ENCODE peak calls at places on chromosomes 4 and X, in seven cellular contexts. B, X, U, R, A, D and Q are unnamed samples. For H3K27me3, the result is how much of the 10 kb centered on the place peaks cover.

GRCh38 chrX:124325732-124326131 is 6.7 kb upstream of the TEX13D start:
- DNase-seq in B (no peak), X (no peak), U (no peak), R (no peak), A (no peak), D (no peak), Q (no peak)

GRCh38 chrX:32408389-32408788 is 803.0 kb downstream of the DMD start:
- DNase-seq in B (peak), X (peak), U (no peak), R (peak), A (no peak), D (no peak), Q (no peak)

GRCh38 chrX:134933911-134934310 is 56.9 kb upstream of the SMIM10 start:
- DNase-seq in B (no peak), X (no peak), U (no peak), R (no peak), A (no peak), D (no peak), Q (no peak)

GRCh38 chr4:93888308-93888707 is 59.8 kb downstream of the ATOH1 start:
- DNase-seq in B (no peak), X (no peak), U (no peak), R (no peak), A (no peak), D (no peak), Q (no peak)

GRCh38 chr4:74777531-74777930 is 16.8 kb downstream of the BTC start:
- DNase-seq in B (no peak), X (no peak), U (no peak), R (no peak), A (no peak), D (no peak), Q (no peak)

GRCh38 chr4:151276787-151277557 is at the start of gene PRSS48:
- DNase-seq in B (peak), X (peak), U (peak), R (peak), A (peak), D (peak), Q (peak)

GRCh38 chrX:10900585-10901289 is 210.4 kb upstream of the HCCS start:
- DNase-seq in B (no peak), X (no peak), U (no peak), R (peak), A (peak), D (no peak), Q (no peak)

GRCh38 chr4:169254546-169254983 is 16.2 kb downstream of the SH3RF1 start:
- DNase-seq in B (no peak), X (no peak), U (peak), R (peak), A (no peak), D (no peak), Q (no peak)

GRCh38 chr4:117549624-117550023 is 464.2 kb upstream of the TRAM1L1 start:
- DNase-seq in B (no peak), X (no peak), U (no peak), R (peak), A (no peak), D (no peak), Q (no peak)

GRCh38 chrX:16671005-16671404 is 21.0 kb downstream of the S100G start:
- DNase-seq in B (peak), X (peak), U (peak), R (peak), A (no peak), D (no peak), Q (no peak)

GRCh38 chr4:82761249-82761648 is 37.3 kb downstream of the SCD5 start:
- DNase-seq in B (no peak), X (peak), U (no peak), R (no peak), A (no peak), D (no peak), Q (no peak)

GRCh38 chrX:12360991-12361598 is 222.8 kb downstream of the FRMPD4 start:
- DNase-seq in B (no peak), X (no peak), U (no peak), R (no peak), A (no peak), D (no peak), Q (no peak)

GRCh38 chrX:139058831-139059495 is 347.4 kb upstream of the FGF13 start:
- DNase-seq in B (no peak), X (no peak), U (no peak), R (no peak), A (no peak), D (no peak), Q (no peak)

GRCh38 chrX:9530848-9531274 is 66.0 kb downstream of the TBL1X start:
- DNase-seq in B (peak), X (peak), U (peak), R (peak), A (peak), D (peak), Q (peak)

GRCh38 chr4:176735300-176735699 is 57.4 kb downstream of the VEGFC start:
- DNase-seq in B (no peak), X (no peak), U (no peak), R (peak), A (no peak), D (no peak), Q (no peak)

GRCh38 chr4:36256398-36256828 is 12.1 kb upstream of the ARAP2 start:
- DNase-seq in B (no peak), X (no peak), U (no peak), R (no peak), A (no peak), D (no peak), Q (no peak)

GRCh38 chr4:59553739-59554126 is 1646.4 kb upstream of the ADGRL3 start:
- DNase-seq in B (no peak), X (no peak), U (no peak), R (peak), A (no peak), D (no peak), Q (no peak)

GRCh38 chr4:114180481-114180880 is 201.0 kb upstream of the ARSJ start:
- DNase-seq in B (peak), X (peak), U (peak), R (peak), A (peak), D (peak), Q (no peak)

GRCh38 chr4:124202106-124202505 is 510.4 kb downstream of the ANKRD50 start:
- DNase-seq in B (no peak), X (no peak), U (peak), R (peak), A (no peak), D (no peak), Q (no peak)

GRCh38 chr4:53865031-53865430 is 199.4 kb downstream of the CHIC2 start:
- DNase-seq in B (no peak), X (peak), U (no peak), R (no peak), A (no peak), D (no peak), Q (no peak)

GRCh38 chr4:146975535-146975934 is 29.9 kb upstream of the TTC29 start:
- DNase-seq in B (no peak), X (no peak), U (no peak), R (peak), A (no peak), D (no peak), Q (no peak)

GRCh38 chr4:81605278-81605677 is 133.6 kb upstream of the RASGEF1B start:
- DNase-seq in B (no peak), X (no peak), U (no peak), R (no peak), A (no peak), D (no peak), Q (no peak)

GRCh38 chrX:123860506-123860840 is 620 bp downstream of the XIAP start:
- DNase-seq in B (no peak), X (no peak), U (peak), R (peak), A (peak), D (peak), Q (peak)

GRCh38 chr4:49000806-49001205 is 14.7 kb downstream of the CWH43 start:
- DNase-seq in B (no peak), X (no peak), U (no peak), R (no peak), A (no peak), D (no peak), Q (no peak)

GRCh38 chr4:128386761-128387599 is 99.4 kb upstream of the PGRMC2 start:
- DNase-seq in B (no peak), X (peak), U (peak), R (peak), A (peak), D (peak), Q (no peak)

GRCh38 chr4:122702939-122703338 is 29.6 kb upstream of the BBS12 start:
- DNase-seq in B (no peak), X (no peak), U (no peak), R (no peak), A (peak), D (no peak), Q (no peak)

GRCh38 chr4:122701061-122701460 is 31.4 kb upstream of the BBS12 start:
- DNase-seq in B (no peak), X (no peak), U (no peak), R (no peak), A (no peak), D (no peak), Q (no peak)

GRCh38 chr4:122700178-122700725 is 32.3 kb upstream of the BBS12 start:
- DNase-seq in B (no peak), X (peak), U (no peak), R (peak), A (peak), D (peak), Q (no peak)

GRCh38 chr4:122703868-122704267 is 28.6 kb upstream of the BBS12 start:
- DNase-seq in B (peak), X (peak), U (no peak), R (no peak), A (no peak), D (no peak), Q (no peak)

GRCh38 chr4:122701965-122702364 is 30.5 kb upstream of the BBS12 start:
- DNase-seq in B (no peak), X (no peak), U (no peak), R (no peak), A (no peak), D (no peak), Q (no peak)
- H3K27me3 ChIP-seq in B (under half), X (under half), U (under half), R (under half), A (under half), D (under half), Q (under half)

GRCh38 chrX:129957241-129958099 is 25.0 kb upstream of the BCORL1 start:
- DNase-seq in B (no peak), X (peak), U (peak), R (peak), A (no peak), D (peak), Q (no peak)

GRCh38 chrX:129956765-129957164 is 25.7 kb upstream of the BCORL1 start:
- DNase-seq in B (no peak), X (no peak), U (no peak), R (no peak), A (no peak), D (no peak), Q (no peak)

GRCh38 chrX:129959493-129959832 is 23.0 kb upstream of the BCORL1 start:
- DNase-seq in B (no peak), X (peak), U (no peak), R (peak), A (no peak), D (no peak), Q (no peak)

GRCh38 chrX:129961180-129962083 is 21.0 kb upstream of the BCORL1 start:
- DNase-seq in B (no peak), X (peak), U (no peak), R (peak), A (peak), D (peak), Q (peak)

DNA sequence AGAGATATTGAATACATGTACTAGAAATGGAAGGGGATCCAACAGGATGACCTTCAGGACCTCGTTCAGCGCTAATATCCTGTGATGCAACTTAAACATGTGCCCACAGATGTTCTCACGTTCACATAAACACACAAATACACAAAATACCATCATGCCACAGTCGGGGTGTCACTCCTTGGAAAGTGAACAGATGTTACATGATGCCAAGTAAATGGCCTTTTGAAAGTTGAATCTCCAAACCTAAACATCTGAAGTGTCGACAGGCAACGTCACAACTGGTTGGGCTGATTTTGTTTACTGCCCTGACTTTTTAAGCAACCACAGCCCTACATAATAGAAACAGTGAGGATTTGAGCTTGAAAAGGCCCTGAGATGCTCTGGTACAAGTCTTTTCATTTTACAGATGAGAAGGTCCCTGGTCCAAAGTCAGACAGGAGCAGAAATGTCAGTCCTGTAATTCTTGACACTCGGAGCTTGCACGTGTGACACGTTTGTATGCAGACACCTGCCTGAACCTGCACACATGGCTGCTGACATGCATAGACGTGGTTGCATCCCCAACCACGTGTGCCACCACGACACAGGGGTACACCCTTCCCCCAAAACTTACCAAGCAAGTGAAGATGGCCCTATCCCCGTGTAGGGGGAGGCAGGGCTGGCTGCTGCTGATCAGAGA is 23.5 kb upstream of the BCORL1 start:
- DNase-seq in B (no peak), X (no peak), U (no peak), R (peak), A (no peak), D (no peak), Q (no peak)
- H3K27me3 ChIP-seq in B (under half), X (half or more), U (under half), R (under half), A (under half), D (under half), Q (under half)

DNA sequence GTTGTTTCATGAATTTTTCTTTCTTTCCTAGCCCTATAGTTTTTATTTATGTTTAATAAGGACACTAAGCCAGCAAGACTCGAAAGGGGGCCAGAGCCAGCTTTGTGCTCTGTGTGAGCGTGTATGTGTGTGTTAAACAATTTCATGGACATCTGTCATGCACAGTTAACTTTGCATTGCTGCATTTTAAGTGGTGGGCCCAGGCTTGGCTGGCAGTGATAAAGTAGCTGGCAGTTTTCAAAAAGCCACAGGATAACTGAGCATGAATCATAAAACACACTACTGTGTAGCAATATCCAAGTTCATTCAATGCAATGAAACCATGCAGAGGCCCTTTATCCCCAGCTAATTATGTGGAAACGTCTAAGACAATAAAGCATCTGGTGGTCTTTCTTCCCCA is 133.0 kb downstream of the NKX6-1 start:
- DNase-seq in B (no peak), X (no peak), U (no peak), R (no peak), A (no peak), D (no peak), Q (no peak)
- H3K27me3 ChIP-seq in B (under half), X (under half), U (under half), R (under half), A (under half), D (under half), Q (under half)

DNA sequence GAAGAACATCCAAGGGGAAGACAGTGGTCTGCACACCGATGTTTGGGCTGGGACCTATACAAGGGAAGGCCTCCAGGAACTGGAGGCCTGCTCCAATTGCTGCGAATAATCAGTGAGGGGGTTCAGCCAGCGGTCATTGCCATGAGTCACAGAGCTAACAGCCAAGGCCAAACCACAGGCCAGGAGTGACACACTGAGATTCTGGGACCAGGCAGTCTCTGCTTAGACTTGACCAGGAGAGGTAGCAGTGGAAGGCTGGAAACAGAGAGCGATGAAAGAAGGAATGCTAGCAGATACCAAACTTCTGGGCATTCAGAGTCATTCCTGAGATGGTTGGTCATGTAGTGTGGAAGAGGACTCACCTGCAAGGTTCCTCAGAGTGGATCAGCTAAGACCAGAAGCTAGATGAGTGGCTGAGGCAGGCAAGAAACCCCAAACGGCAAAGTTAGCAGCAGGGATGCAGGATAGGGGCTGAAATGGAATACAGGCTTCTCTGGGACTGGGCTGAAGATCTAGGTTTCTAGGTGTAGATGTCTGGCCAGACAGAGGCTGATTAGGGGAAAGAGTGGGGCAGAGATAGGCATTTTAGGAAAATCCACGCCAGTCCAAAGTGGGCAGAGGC is 54.7 kb downstream of the CNGA2 start:
- DNase-seq in B (no peak), X (no peak), U (peak), R (no peak), A (no peak), D (peak), Q (no peak)
- H3K27me3 ChIP-seq in B (under half), X (under half), U (under half), R (half or more), A (under half), D (under half), Q (under half)

DNA sequence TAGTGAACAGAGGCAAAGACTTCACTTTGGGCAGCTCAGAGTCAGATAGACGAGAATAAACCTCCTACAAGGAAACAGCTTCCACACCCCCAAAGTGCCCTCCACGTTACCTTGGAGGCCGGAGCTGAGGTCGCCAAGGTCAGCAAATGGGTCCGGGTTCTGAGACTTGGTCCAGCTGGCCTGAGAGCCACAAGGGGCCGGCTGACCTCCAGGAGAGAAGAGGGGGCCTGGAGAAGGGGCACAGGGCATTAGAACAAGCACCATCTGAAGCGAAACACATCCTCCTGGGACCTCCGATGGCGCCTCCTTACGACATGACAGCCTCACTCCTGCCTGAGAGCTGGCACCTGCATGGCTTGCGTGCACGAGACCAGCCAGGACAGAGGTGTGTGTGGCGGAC is 33.6 kb upstream of the CPLX1 start:
- DNase-seq in B (no peak), X (no peak), U (no peak), R (no peak), A (no peak), D (no peak), Q (no peak)
- H3K27me3 ChIP-seq in B (under half), X (under half), U (under half), R (under half), A (under half), D (under half), Q (under half)

DNA sequence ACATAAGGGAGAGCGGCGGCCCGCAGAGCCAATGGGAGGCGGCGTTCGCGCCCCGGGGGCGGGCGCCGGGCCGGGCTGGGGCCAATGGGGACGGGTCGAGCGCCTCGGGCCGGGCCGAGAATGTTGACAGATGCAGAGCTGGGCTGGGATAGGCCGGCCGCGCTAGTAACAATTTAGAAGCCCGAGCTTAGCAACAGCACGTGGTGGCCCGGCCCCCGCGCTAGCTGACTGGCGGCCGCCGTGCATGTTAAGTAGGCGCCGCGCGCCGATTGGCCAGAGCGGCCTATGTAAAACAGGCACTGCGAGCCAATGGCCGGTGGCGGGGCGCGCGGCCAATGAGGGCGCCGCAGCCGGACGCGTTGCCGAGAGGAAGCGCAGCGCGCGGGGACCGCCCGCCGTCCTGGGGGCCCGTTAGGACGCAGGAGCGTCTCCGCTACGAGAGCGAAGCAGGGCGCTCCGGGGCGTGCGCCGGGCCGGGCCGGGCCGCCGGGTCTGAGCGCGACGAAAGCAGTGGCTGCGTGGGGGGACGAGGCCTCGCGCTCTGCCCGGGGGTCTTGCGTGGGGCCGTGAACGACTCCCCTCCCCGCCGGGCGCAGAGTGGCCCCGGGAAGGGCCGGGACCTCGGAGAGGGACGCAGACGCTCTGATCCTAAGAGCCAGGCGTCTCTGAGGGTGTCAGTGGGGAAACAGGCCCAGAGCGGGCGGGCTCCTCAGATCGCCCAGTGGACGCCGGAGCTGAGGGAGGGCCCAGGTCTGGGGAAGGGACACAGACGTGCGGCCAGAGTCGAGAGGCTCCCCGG is 435 bp upstream of the MXD4 start:
- DNase-seq in B (peak), X (peak), U (peak), R (peak), A (peak), D (peak), Q (peak)
- H3K27me3 ChIP-seq in B (under half), X (under half), U (under half), R (under half), A (under half), D (under half), Q (under half)

GRCh38 chrX:48578661-48579128 is 4.4 kb downstream of the RBM3 start:
- DNase-seq in B (no peak), X (peak), U (no peak), R (no peak), A (no peak), D (no peak), Q (no peak)

GRCh38 chrX:48576108-48576507 is 1.8 kb downstream of the RBM3 start:
- DNase-seq in B (no peak), X (no peak), U (no peak), R (no peak), A (no peak), D (no peak), Q (no peak)

GRCh38 chrX:48575642-48576041 is 1.4 kb downstream of the RBM3 start:
- DNase-seq in B (no peak), X (no peak), U (no peak), R (no peak), A (no peak), D (no peak), Q (no peak)

GRCh38 chrX:48580662-48581061 is 6.4 kb downstream of the RBM3 start:
- DNase-seq in B (no peak), X (no peak), U (no peak), R (no peak), A (peak), D (no peak), Q (no peak)

DNA sequence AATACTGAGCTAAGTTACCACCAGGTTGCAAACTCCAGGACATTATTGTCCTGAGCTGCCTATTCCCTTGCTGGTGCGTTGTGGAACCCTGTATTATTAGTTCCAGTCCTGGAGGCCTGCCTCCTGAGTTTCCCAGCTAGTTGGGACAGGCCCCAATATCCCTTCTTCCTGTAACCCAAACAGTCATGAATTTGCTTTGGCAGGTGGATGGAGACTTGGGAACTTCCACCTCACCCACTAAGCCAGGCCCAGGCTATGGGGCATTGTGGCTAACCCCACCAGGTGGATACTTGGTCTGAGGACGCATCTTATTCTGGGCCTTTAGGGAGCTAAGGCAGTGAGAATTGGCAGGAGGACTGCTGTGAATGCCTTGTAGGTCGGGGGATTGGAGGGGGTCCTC is 5.0 kb downstream of the RBM3 start:
- DNase-seq in B (no peak), X (no peak), U (no peak), R (no peak), A (no peak), D (no peak), Q (no peak)
- H3K27me3 ChIP-seq in B (under half), X (under half), U (under half), R (under half), A (under half), D (under half), Q (under half)